ENCODE peak calls at places on chromosomes 4 and X, in seven cellular contexts. U is K562, T is HCT116, M is H1, H is A549, Y is GM12878, S is HepG2. D is an unnamed sample.

GRCh38 chr4:168480991-168481588 is 798 bp upstream of the DDX60L start:
- DNase-seq in U (peak; percentile 12), T (peak; percentile 70), M (no peak), H (peak; percentile 72), Y (peak; percentile 16), S (peak; percentile 7), D (peak; percentile 85)

GRCh38 chr4:106039796-106040195 is 144.5 kb downstream of the NPNT start:
- DNase-seq in U (no peak), T (no peak), M (no peak), H (no peak), Y (no peak), S (no peak), D (no peak)

GRCh38 chrX:1205681-1206611 is 6.5 kb downstream of the CRLF2 start:
- DNase-seq in U (peak; percentile 10), T (peak; percentile 95), M (peak; percentile 70), H (peak; percentile 99), Y (no peak), S (no peak), D (peak; percentile 56)

GRCh38 chrX:70476934-70477733 is 32.5 kb downstream of the DLG3 start:
- DNase-seq in U (peak; percentile 8), T (peak; percentile 78), M (no peak), H (peak; percentile 53), Y (no peak), S (no peak), D (peak; percentile 58)

GRCh38 chrX:124862304-124862703 is 457.4 kb upstream of the TEX13C start:
- DNase-seq in U (no peak), T (no peak), M (no peak), H (no peak), Y (no peak), S (no peak), D (no peak)

GRCh38 chr4:105662935-105663675 is 45.4 kb downstream of the INTS12 start:
- DNase-seq in U (no peak), T (no peak), M (no peak), H (no peak), Y (no peak), S (no peak), D (no peak)

GRCh38 chr4:176273741-176274140 is 4.7 kb upstream of the ASB5 start:
- DNase-seq in U (no peak), T (no peak), M (no peak), H (no peak), Y (no peak), S (no peak), D (no peak)

GRCh38 chr4:165151734-165152133 is 39.1 kb upstream of the TMEM192 start:
- DNase-seq in U (no peak), T (no peak), M (no peak), H (no peak), Y (no peak), S (no peak), D (no peak)

GRCh38 chr4:150126880-150127236 is 48.6 kb downstream of the DCLK2 start:
- DNase-seq in U (no peak), T (no peak), M (no peak), H (no peak), Y (peak; percentile 9), S (no peak), D (no peak)

GRCh38 chr4:66750273-66750672 is 795.0 kb downstream of the CENPC start:
- DNase-seq in U (no peak), T (no peak), M (no peak), H (no peak), Y (no peak), S (no peak), D (no peak)

GRCh38 chrX:132876509-132876837 is 82.0 kb downstream of the HS6ST2 start:
- DNase-seq in U (no peak), T (no peak), M (peak; percentile 45), H (no peak), Y (no peak), S (no peak), D (no peak)

GRCh38 chrX:19627081-19627480 is 111.8 kb upstream of the MAP3K15 start:
- DNase-seq in U (no peak), T (no peak), M (no peak), H (no peak), Y (no peak), S (no peak), D (no peak)

GRCh38 chrX:129875669-129876068 is 30.3 kb upstream of the UTP14A start:
- DNase-seq in U (no peak), T (no peak), M (no peak), H (no peak), Y (no peak), S (no peak), D (peak; percentile 43)

GRCh38 chr4:56705870-56706400 is 24.8 kb upstream of the HOPX start:
- DNase-seq in U (no peak), T (no peak), M (no peak), H (no peak), Y (no peak), S (no peak), D (no peak)

DNA sequence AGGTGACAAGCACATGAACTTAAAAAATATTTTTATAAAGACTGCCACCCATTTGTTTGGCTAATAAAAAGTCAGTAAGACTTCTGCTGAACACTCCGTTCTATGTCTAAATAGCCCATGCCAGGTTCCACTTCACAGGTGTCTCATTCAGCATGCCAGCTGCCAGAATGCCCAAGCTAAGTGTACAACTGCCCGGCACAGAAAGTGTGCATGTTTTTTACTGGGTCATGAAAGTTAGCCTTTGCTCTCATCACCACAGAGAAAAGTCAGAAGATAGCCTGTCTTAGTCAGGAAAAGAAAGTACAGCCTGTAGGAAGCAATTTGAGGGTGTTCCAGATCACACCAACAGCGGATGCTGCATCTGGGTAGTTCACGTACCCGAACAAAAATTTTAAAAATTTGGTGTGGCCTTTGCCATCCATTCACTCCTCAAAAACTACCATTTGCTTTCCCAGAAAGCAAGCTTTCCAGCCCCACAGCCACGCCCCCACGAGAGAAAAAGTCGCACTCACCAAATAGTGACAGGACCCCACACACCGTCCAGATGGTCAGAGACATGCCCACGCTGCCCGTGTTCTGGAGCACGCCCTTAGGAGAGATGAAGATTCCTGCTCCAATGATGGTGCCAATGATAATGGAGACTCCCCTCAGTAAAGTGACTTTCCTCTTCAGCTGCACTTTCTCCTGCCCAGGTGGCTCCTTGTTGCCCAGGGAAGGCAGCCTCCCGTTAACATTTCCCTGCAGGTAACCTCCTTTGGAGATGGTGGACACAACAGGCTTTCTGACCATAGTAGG is 671 bp downstream of the SLC7A11 start:
- DNase-seq in U (peak; percentile 35), T (no peak), M (no peak), H (peak; percentile 72), Y (no peak), S (no peak), D (peak; percentile 44)
- TF ChIP-seq POLR2A in U (no peak), T (no peak), M (no peak), H (peak; percentile 64), Y (no peak), S (no peak), D (no peak)

DNA sequence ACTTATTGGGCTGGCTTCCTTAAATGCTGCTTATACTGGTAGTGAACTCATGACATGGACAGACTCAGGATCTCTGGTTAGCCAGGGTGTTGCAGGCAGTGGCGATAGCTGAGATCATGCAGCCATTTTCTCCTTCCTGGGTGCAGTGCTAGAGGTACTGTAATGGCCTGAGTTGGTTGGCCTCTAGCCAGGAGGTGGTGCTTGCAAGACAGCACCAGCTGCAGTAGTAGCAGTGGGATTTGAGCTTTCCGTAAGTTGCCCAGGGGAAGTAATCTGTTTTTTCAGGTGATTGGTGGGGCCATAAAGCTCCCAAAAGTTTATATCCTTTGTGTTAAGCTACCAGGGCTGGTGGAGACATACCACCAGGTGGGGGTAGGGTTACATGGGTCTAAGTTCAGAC is 45.1 kb upstream of the AADAT start:
- DNase-seq in U (no peak), T (no peak), M (no peak), H (no peak), Y (no peak), S (no peak), D (no peak)
- TF ChIP-seq MAX in U (no peak), T (no peak), M (no peak), H (no peak), Y (no peak), S (no peak), D (no peak)

GRCh38 chrX:45007598-45007997 is 134.6 kb downstream of the KDM6A start:
- DNase-seq in U (no peak), T (no peak), M (no peak), H (no peak), Y (peak; percentile 50), S (no peak), D (no peak)

GRCh38 chrX:45011131-45011530 is 138.1 kb downstream of the KDM6A start:
- DNase-seq in U (no peak), T (no peak), M (no peak), H (peak; percentile 44), Y (no peak), S (no peak), D (no peak)

GRCh38 chrX:45009371-45010000 is 136.5 kb downstream of the KDM6A start:
- DNase-seq in U (no peak), T (no peak), M (no peak), H (peak; percentile 47), Y (no peak), S (no peak), D (no peak)

GRCh38 chrX:45003080-45003479 is 130.1 kb downstream of the KDM6A start:
- DNase-seq in U (no peak), T (no peak), M (no peak), H (no peak), Y (no peak), S (no peak), D (no peak)

GRCh38 chrX:45006002-45006800 is 133.2 kb downstream of the KDM6A start:
- DNase-seq in U (no peak), T (peak; percentile 67), M (no peak), H (peak; percentile 53), Y (no peak), S (no peak), D (no peak)
- H3K4me3 ChIP-seq in U (no peak overlapping the region), T (peak overlapping the region; percentile 7), M (no peak overlapping the region), H (no peak overlapping the region), Y (no peak overlapping the region), S (no peak overlapping the region), D (no peak overlapping the region)

DNA sequence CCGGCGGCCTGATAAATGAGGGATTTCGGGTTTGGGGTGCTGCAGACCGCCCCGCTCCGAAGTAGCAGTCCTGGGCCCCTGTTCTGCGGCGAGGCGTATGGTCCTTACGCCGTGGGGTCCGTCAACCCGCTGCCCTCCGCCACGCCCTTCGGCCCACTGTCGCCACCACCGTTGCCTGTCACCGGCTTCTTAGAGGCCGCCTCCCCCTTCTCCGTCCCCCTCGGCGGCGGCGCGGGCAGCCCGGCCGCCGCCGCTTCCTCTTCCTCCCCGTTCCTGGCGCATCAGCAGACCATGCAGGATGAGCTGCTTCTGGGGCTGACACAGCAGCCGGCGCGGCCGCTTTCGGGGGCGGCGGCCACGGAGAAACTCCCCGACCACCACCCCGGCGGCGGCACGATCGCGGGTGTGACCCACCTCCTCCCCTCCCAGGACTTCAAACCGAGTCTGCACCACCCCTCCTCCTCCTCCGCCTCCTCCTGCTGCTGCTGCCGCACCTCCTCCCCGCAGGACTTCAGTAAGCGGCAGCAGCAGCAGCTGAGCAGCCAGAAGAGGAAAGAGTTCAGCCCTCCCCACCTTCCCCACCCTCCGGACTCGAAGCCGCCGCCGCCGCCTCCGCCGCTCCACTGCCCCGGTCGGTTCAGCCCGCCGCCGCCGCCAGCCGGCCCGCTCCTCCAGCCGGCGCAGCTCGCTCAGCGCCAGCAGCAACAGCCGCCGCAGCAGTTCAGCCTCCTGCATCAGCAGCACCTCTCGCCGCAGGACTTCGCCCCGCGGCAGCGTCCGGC is 569 bp downstream of the CPEB2 start:
- DNase-seq in U (peak; percentile 58), T (no peak), M (peak; percentile 73), H (peak; percentile 91), Y (peak; percentile 25), S (peak; percentile 29), D (peak; percentile 90)
- TF ChIP-seq POLR2A in U (peak; percentile 63), T (no peak), M (no peak), H (peak; percentile 60), Y (peak; percentile 50), S (no peak), D (peak; percentile 3)